ENCODE peak calls at places on chromosome 3, in ten cellular contexts. One of them, this sample, is unnamed.

GRCh38 chr3:129026728-129027543 is 25.8 kb downstream of the EFCC1 start:
- DNase-seq in adrenal gland: peak
- DNase-seq in T-helper 9 cell: peak
- DNase-seq in NCI-H510A: no peak
- DNase-seq in substantia nigra: peak
- DNase-seq in body of pancreas: peak
- DNase-seq in cardiac muscle cell: peak
- DNase-seq in left ventricle myocardium inferior: peak
- DNase-seq in WTC11: peak
- DNase-seq in putamen: peak
- DNase-seq in this sample: no peak

GRCh38 chr3:30199096-30199734 is 407.2 kb upstream of the TGFBR2 start:
- DNase-seq in adrenal gland: peak
- DNase-seq in T-helper 9 cell: peak
- DNase-seq in NCI-H510A: peak
- DNase-seq in substantia nigra: peak
- DNase-seq in body of pancreas: peak
- DNase-seq in cardiac muscle cell: peak
- DNase-seq in left ventricle myocardium inferior: peak
- DNase-seq in WTC11: peak
- DNase-seq in putamen: peak
- DNase-seq in this sample: peak

GRCh38 chr3:148757238-148757930 is 59.7 kb downstream of the AGTR1 start:
- DNase-seq in adrenal gland: no peak
- DNase-seq in T-helper 9 cell: no peak
- DNase-seq in NCI-H510A: no peak
- DNase-seq in substantia nigra: no peak
- DNase-seq in body of pancreas: no peak
- DNase-seq in cardiac muscle cell: peak
- DNase-seq in left ventricle myocardium inferior: no peak
- DNase-seq in WTC11: no peak
- DNase-seq in putamen: no peak
- DNase-seq in this sample: no peak

GRCh38 chr3:159762981-159763465 is 225.6 kb upstream of the IL12A start:
- DNase-seq in adrenal gland: peak
- DNase-seq in T-helper 9 cell: no peak
- DNase-seq in NCI-H510A: peak
- DNase-seq in substantia nigra: no peak
- DNase-seq in body of pancreas: peak
- DNase-seq in cardiac muscle cell: peak
- DNase-seq in left ventricle myocardium inferior: peak
- DNase-seq in WTC11: peak
- DNase-seq in putamen: no peak
- DNase-seq in this sample: peak

GRCh38 chr3:14797731-14798130 is 21.0 kb upstream of the FGD5 start:
- DNase-seq in adrenal gland: no peak
- DNase-seq in T-helper 9 cell: no peak
- DNase-seq in NCI-H510A: no peak
- DNase-seq in substantia nigra: no peak
- DNase-seq in body of pancreas: no peak
- DNase-seq in cardiac muscle cell: no peak
- DNase-seq in left ventricle myocardium inferior: no peak
- DNase-seq in WTC11: no peak
- DNase-seq in putamen: no peak
- DNase-seq in this sample: no peak

GRCh38 chr3:140816372-140816771 is 125.3 kb upstream of the SLC25A36 start:
- DNase-seq in adrenal gland: no peak
- DNase-seq in T-helper 9 cell: no peak
- DNase-seq in NCI-H510A: no peak
- DNase-seq in substantia nigra: no peak
- DNase-seq in body of pancreas: no peak
- DNase-seq in cardiac muscle cell: no peak
- DNase-seq in left ventricle myocardium inferior: no peak
- DNase-seq in WTC11: no peak
- DNase-seq in putamen: no peak
- DNase-seq in this sample: no peak

GRCh38 chr3:124248471-124249028 is 256.6 kb upstream of the ROPN1 start:
- DNase-seq in adrenal gland: peak
- DNase-seq in T-helper 9 cell: no peak
- DNase-seq in NCI-H510A: no peak
- DNase-seq in substantia nigra: no peak
- DNase-seq in body of pancreas: peak
- DNase-seq in cardiac muscle cell: peak
- DNase-seq in left ventricle myocardium inferior: peak
- DNase-seq in WTC11: no peak
- DNase-seq in putamen: no peak
- DNase-seq in this sample: no peak

GRCh38 chr3:42680806-42681205 is 4.5 kb upstream of the KLHL40 start:
- DNase-seq in adrenal gland: no peak
- DNase-seq in T-helper 9 cell: no peak
- DNase-seq in NCI-H510A: no peak
- DNase-seq in substantia nigra: no peak
- DNase-seq in body of pancreas: no peak
- DNase-seq in cardiac muscle cell: peak
- DNase-seq in left ventricle myocardium inferior: no peak
- DNase-seq in WTC11: no peak
- DNase-seq in putamen: no peak
- DNase-seq in this sample: no peak

GRCh38 chr3:99795573-99795972 is 22.1 kb upstream of the CMSS1 start:
- DNase-seq in adrenal gland: no peak
- DNase-seq in T-helper 9 cell: no peak
- DNase-seq in NCI-H510A: no peak
- DNase-seq in substantia nigra: no peak
- DNase-seq in body of pancreas: no peak
- DNase-seq in cardiac muscle cell: no peak
- DNase-seq in left ventricle myocardium inferior: no peak
- DNase-seq in WTC11: no peak
- DNase-seq in putamen: no peak
- DNase-seq in this sample: no peak

GRCh38 chr3:15505412-15506165 is 15.9 kb downstream of the COLQ start:
- DNase-seq in adrenal gland: no peak
- DNase-seq in T-helper 9 cell: no peak
- DNase-seq in NCI-H510A: no peak
- DNase-seq in substantia nigra: no peak
- DNase-seq in body of pancreas: no peak
- DNase-seq in cardiac muscle cell: no peak
- DNase-seq in left ventricle myocardium inferior: no peak
- DNase-seq in WTC11: no peak
- DNase-seq in putamen: no peak
- DNase-seq in this sample: no peak

GRCh38 chr3:15983232-15983631 is 185.5 kb upstream of the ANKRD28 start:
- DNase-seq in adrenal gland: no peak
- DNase-seq in T-helper 9 cell: no peak
- DNase-seq in NCI-H510A: no peak
- DNase-seq in substantia nigra: peak
- DNase-seq in body of pancreas: no peak
- DNase-seq in cardiac muscle cell: peak
- DNase-seq in left ventricle myocardium inferior: no peak
- DNase-seq in WTC11: no peak
- DNase-seq in putamen: no peak
- DNase-seq in this sample: no peak

GRCh38 chr3:44065311-44065710 is 176.4 kb upstream of the TOPAZ1 start:
- DNase-seq in adrenal gland: peak
- DNase-seq in T-helper 9 cell: no peak
- DNase-seq in NCI-H510A: no peak
- DNase-seq in substantia nigra: no peak
- DNase-seq in body of pancreas: peak
- DNase-seq in cardiac muscle cell: peak
- DNase-seq in left ventricle myocardium inferior: no peak
- DNase-seq in WTC11: no peak
- DNase-seq in putamen: no peak
- DNase-seq in this sample: no peak

GRCh38 chr3:69718832-69719231 is 20.4 kb upstream of the MITF start:
- DNase-seq in adrenal gland: no peak
- DNase-seq in T-helper 9 cell: no peak
- DNase-seq in NCI-H510A: no peak
- DNase-seq in substantia nigra: no peak
- DNase-seq in body of pancreas: no peak
- DNase-seq in cardiac muscle cell: no peak
- DNase-seq in left ventricle myocardium inferior: no peak
- DNase-seq in WTC11: peak
- DNase-seq in putamen: no peak
- DNase-seq in this sample: no peak

GRCh38 chr3:184320099-184320445 is 5.7 kb downstream of the EIF4G1 start:
- DNase-seq in adrenal gland: peak
- DNase-seq in T-helper 9 cell: no peak
- DNase-seq in NCI-H510A: peak
- DNase-seq in substantia nigra: peak
- DNase-seq in body of pancreas: peak
- DNase-seq in cardiac muscle cell: peak
- DNase-seq in left ventricle myocardium inferior: peak
- DNase-seq in WTC11: no peak
- DNase-seq in putamen: peak
- DNase-seq in this sample: no peak

GRCh38 chr3:119562307-119562961 is 3.0 kb upstream of the CD80 start:
- DNase-seq in adrenal gland: no peak
- DNase-seq in T-helper 9 cell: peak
- DNase-seq in NCI-H510A: no peak
- DNase-seq in substantia nigra: no peak
- DNase-seq in body of pancreas: no peak
- DNase-seq in cardiac muscle cell: no peak
- DNase-seq in left ventricle myocardium inferior: no peak
- DNase-seq in WTC11: no peak
- DNase-seq in putamen: no peak
- DNase-seq in this sample: no peak

GRCh38 chr3:49925485-49925884 is 4.1 kb downstream of the MON1A start:
- DNase-seq in adrenal gland: no peak
- DNase-seq in T-helper 9 cell: no peak
- DNase-seq in NCI-H510A: no peak
- DNase-seq in substantia nigra: no peak
- DNase-seq in body of pancreas: no peak
- DNase-seq in cardiac muscle cell: no peak
- DNase-seq in left ventricle myocardium inferior: no peak
- DNase-seq in WTC11: no peak
- DNase-seq in putamen: no peak
- DNase-seq in this sample: no peak

GRCh38 chr3:65439641-65440040 is 599.1 kb downstream of the MAGI1 start:
- DNase-seq in adrenal gland: peak
- DNase-seq in T-helper 9 cell: no peak
- DNase-seq in NCI-H510A: no peak
- DNase-seq in substantia nigra: peak
- DNase-seq in body of pancreas: peak
- DNase-seq in cardiac muscle cell: peak
- DNase-seq in left ventricle myocardium inferior: peak
- DNase-seq in WTC11: peak
- DNase-seq in putamen: peak
- DNase-seq in this sample: peak

GRCh38 chr3:144128117-144128892 is 156.7 kb downstream of the DIPK2A start:
- DNase-seq in adrenal gland: no peak
- DNase-seq in T-helper 9 cell: no peak
- DNase-seq in NCI-H510A: no peak
- DNase-seq in substantia nigra: no peak
- DNase-seq in body of pancreas: no peak
- DNase-seq in cardiac muscle cell: no peak
- DNase-seq in left ventricle myocardium inferior: no peak
- DNase-seq in WTC11: no peak
- DNase-seq in putamen: no peak
- DNase-seq in this sample: peak

GRCh38 chr3:48016336-48016973 is at the start of gene MAP4:
- DNase-seq in adrenal gland: no peak
- DNase-seq in T-helper 9 cell: no peak
- DNase-seq in NCI-H510A: no peak
- DNase-seq in substantia nigra: no peak
- DNase-seq in body of pancreas: no peak
- DNase-seq in cardiac muscle cell: peak
- DNase-seq in left ventricle myocardium inferior: no peak
- DNase-seq in WTC11: no peak
- DNase-seq in putamen: no peak
- DNase-seq in this sample: no peak

GRCh38 chr3:70358978-70359580 is 46.6 kb upstream of the MDFIC2 start:
- DNase-seq in adrenal gland: peak
- DNase-seq in T-helper 9 cell: no peak
- DNase-seq in NCI-H510A: no peak
- DNase-seq in substantia nigra: no peak
- DNase-seq in body of pancreas: peak
- DNase-seq in cardiac muscle cell: peak
- DNase-seq in left ventricle myocardium inferior: no peak
- DNase-seq in WTC11: no peak
- DNase-seq in putamen: peak
- DNase-seq in this sample: peak

This sample was measured in WERI-Rb-1.